ENCODE peak calls at places on chromosomes 6 and 20, in nine cellular contexts. P is heart right ventricle, Q is IMR-90, R is neural progenitor cell, L is MM.1S, W is H9, Z is left ventricle myocardium inferior, N is type B pancreatic cell, F is GM10248. I is an unnamed sample.

GRCh38 chr6:87702589-87702945 is 534 bp upstream of the AKIRIN2 start:
- DNase-seq in P (no peak), Q (peak), R (peak), L (no peak), W (no peak), Z (no peak), N (no peak), F (no peak), I (no peak)

GRCh38 chr6:143346004-143346403 is 104.5 kb downstream of the ADAT2 start:
- DNase-seq in P (peak), Q (no peak), R (no peak), L (no peak), W (no peak), Z (no peak), N (no peak), F (no peak), I (no peak)

GRCh38 chr6:90403489-90404381 is 107.1 kb upstream of the BACH2 start:
- DNase-seq in P (no peak), Q (peak), R (peak), L (no peak), W (peak), Z (peak), N (no peak), F (no peak), I (peak)

GRCh38 chr6:134632034-134632433 is 314.1 kb upstream of the SGK1 start:
- DNase-seq in P (no peak), Q (no peak), R (no peak), L (no peak), W (no peak), Z (no peak), N (no peak), F (no peak), I (no peak)

GRCh38 chr6:101226677-101227135 is 166.8 kb upstream of the GRIK2 start:
- DNase-seq in P (no peak), Q (peak), R (peak), L (peak), W (peak), Z (no peak), N (no peak), F (peak), I (no peak)

GRCh38 chr6:76003686-76004085 is 68.8 kb downstream of the IMPG1 start:
- DNase-seq in P (no peak), Q (no peak), R (peak), L (no peak), W (no peak), Z (no peak), N (no peak), F (no peak), I (no peak)

GRCh38 chr20:59300341-59301081 is at the start of gene EDN3:
- DNase-seq in P (no peak), Q (no peak), R (peak), L (no peak), W (peak), Z (no peak), N (no peak), F (no peak), I (no peak)

GRCh38 chr20:63861365-63861934 is at the start of gene ABHD16B:
- DNase-seq in P (no peak), Q (no peak), R (no peak), L (no peak), W (no peak), Z (no peak), N (no peak), F (no peak), I (no peak)

GRCh38 chr20:36346256-36346655 is 40.1 kb downstream of the DLGAP4 start:
- DNase-seq in P (no peak), Q (no peak), R (no peak), L (no peak), W (no peak), Z (no peak), N (no peak), F (no peak), I (no peak)

GRCh38 chr6:3915076-3915791 is 66.1 kb downstream of the FAM50B start:
- DNase-seq in P (no peak), Q (no peak), R (no peak), L (peak), W (no peak), Z (no peak), N (no peak), F (no peak), I (no peak)

GRCh38 chr6:110359554-110359953 is 1.4 kb upstream of the METTL24 start:
- DNase-seq in P (no peak), Q (no peak), R (no peak), L (no peak), W (no peak), Z (no peak), N (no peak), F (no peak), I (no peak)

GRCh38 chr6:110357298-110357695 is 852 bp downstream of the METTL24 start:
- DNase-seq in P (no peak), Q (no peak), R (no peak), L (no peak), W (no peak), Z (no peak), N (no peak), F (no peak), I (no peak)

GRCh38 chr6:110358536-110359148 is 493 bp upstream of the METTL24 start:
- DNase-seq in P (no peak), Q (no peak), R (no peak), L (no peak), W (no peak), Z (no peak), N (no peak), F (no peak), I (no peak)

GRCh38 chr6:110356778-110357177 is 1.4 kb downstream of the METTL24 start:
- DNase-seq in P (no peak), Q (no peak), R (no peak), L (no peak), W (peak), Z (no peak), N (no peak), F (no peak), I (no peak)

GRCh38 chr6:110357696-110358535 is at the start of gene METTL24:
- DNase-seq in P (no peak), Q (no peak), R (peak), L (no peak), W (peak), Z (no peak), N (no peak), F (peak), I (no peak)
- TF ChIP-seq CTCF in P (no peak), Q (no peak), R (peak), L (no peak), W (no peak), Z (no peak), N (no peak), F (peak), I (no peak)

GRCh38 chr6:167708501-167709094 is 118.1 kb upstream of the AFDN start:
- DNase-seq in P (no peak), Q (no peak), R (no peak), L (no peak), W (no peak), Z (no peak), N (no peak), F (no peak), I (no peak)

GRCh38 chr6:167709196-167709595 is 117.5 kb upstream of the AFDN start:
- DNase-seq in P (no peak), Q (no peak), R (no peak), L (no peak), W (no peak), Z (no peak), N (no peak), F (no peak), I (no peak)

GRCh38 chr6:167712332-167713087 is 114.2 kb upstream of the AFDN start:
- DNase-seq in P (no peak), Q (no peak), R (no peak), L (no peak), W (no peak), Z (no peak), N (no peak), F (no peak), I (no peak)

GRCh38 chr6:167711784-167712183 is 114.9 kb upstream of the AFDN start:
- DNase-seq in P (no peak), Q (no peak), R (no peak), L (no peak), W (no peak), Z (no peak), N (peak), F (no peak), I (no peak)

GRCh38 chr6:167710521-167710920 is 116.2 kb upstream of the AFDN start:
- DNase-seq in P (no peak), Q (no peak), R (no peak), L (no peak), W (no peak), Z (no peak), N (no peak), F (no peak), I (no peak)
- TF ChIP-seq CTCF in P (no peak), Q (no peak), R (no peak), L (no peak), W (no peak), Z (no peak), N (no peak), F (no peak), I (no peak)

GRCh38 chr20:50924261-50924660 is 7.0 kb downstream of the ADNP start:
- DNase-seq in P (no peak), Q (peak), R (no peak), L (no peak), W (no peak), Z (no peak), N (no peak), F (no peak), I (no peak)
- TF ChIP-seq CTCF in P (no peak), Q (no peak), R (no peak), L (no peak), W (no peak), Z (no peak), N (no peak), F (no peak), I (no peak)

GRCh38 chr6:132715204-132715603 is 1.3 kb upstream of the VNN1 start:
- DNase-seq in P (no peak), Q (peak), R (peak), L (no peak), W (peak), Z (no peak), N (no peak), F (no peak), I (peak)
- TF ChIP-seq CTCF in P (no peak), Q (peak), R (peak), L (no peak), W (peak), Z (peak), N (peak), F (no peak), I (peak)

GRCh38 chr6:9851006-9851405 is 563.9 kb downstream of the TFAP2A start:
- DNase-seq in P (no peak), Q (no peak), R (no peak), L (no peak), W (no peak), Z (no peak), N (no peak), F (no peak), I (no peak)

GRCh38 chr6:9848094-9848493 is 566.8 kb downstream of the TFAP2A start:
- DNase-seq in P (no peak), Q (peak), R (no peak), L (no peak), W (no peak), Z (no peak), N (no peak), F (no peak), I (no peak)

DNA sequence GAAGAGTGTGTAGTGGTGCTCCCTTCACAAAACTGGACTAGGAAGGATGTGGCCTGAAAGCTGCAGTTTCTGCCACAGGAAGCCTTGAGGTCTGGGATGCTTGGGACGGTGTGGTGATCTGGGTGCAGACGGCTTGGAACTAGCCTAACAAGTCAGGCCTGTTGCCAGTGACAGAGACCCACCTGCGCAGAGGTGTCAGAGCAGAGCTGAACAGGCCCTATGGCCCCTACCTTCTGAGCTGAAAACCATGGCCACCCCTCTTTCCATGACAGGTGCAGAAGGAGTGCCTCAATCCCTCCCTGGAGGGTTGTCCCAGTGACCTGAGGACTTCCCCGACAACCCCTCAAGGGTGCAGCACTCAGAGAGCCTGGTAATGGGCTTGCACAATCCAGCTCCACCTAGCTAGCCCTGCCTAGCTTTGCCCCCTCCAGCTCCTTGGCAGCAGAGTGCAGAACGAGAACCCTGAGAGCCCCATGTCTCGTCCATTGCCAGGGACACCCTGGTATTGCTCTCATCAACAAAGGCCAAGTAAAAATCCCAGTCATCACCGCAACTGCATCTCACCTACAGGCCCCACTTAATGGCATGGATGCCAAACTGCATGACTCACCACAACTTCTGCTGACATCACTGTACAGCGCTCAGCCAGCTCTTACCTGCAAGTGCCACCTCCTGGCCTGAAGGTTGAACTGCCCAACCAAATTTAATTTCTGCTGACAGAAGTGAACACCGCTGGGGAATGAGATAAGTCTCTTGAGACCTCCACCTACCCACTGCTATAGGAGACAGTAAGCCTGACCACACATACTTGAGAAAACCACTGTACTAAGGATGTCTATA is 563.1 kb downstream of the TFAP2A start:
- DNase-seq in P (no peak), Q (peak), R (peak), L (peak), W (peak), Z (no peak), N (no peak), F (no peak), I (no peak)
- TF ChIP-seq CTCF in P (no peak), Q (peak), R (peak), L (peak), W (peak), Z (no peak), N (peak), F (no peak), I (no peak)

DNA sequence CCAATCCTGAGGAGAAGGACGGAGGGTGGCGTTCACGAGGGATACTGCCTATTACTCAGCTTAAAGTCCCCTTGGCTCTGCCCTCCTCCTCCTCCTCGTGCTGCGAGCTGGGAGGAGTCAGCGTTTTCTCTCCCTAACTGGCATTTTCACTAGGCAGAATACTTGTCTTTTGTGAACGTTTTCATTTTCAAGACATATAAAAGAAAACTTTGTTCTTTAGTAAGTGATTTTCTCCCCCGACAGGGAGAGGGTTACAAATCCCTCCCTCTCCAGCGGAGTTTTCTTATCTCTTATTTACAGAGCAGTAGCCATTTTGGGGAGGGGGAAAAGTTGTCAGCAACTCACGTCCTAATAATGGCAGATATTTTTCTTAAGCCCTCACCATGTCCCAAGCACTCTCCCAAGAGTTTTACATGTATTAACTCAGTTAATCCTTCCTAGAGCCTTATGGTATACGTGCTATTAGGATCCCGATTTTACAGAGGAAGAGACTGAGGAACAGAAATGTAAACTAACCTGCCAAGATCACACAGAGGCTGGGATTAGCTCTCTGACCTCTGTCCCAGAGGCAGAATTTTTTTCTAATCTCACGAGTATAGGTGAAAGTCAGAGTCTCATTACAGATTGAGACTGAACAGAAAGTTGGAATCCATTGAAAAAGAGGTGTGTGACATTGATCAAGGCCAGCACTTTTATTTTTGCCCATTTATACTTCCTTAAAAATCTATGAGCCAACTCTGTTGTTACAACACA is 30.0 kb upstream of the ZNF217 start:
- DNase-seq in P (peak), Q (peak), R (peak), L (peak), W (peak), Z (peak), N (no peak), F (no peak), I (no peak)
- TF ChIP-seq CTCF in P (no peak), Q (peak), R (peak), L (no peak), W (no peak), Z (no peak), N (no peak), F (no peak), I (peak)

DNA sequence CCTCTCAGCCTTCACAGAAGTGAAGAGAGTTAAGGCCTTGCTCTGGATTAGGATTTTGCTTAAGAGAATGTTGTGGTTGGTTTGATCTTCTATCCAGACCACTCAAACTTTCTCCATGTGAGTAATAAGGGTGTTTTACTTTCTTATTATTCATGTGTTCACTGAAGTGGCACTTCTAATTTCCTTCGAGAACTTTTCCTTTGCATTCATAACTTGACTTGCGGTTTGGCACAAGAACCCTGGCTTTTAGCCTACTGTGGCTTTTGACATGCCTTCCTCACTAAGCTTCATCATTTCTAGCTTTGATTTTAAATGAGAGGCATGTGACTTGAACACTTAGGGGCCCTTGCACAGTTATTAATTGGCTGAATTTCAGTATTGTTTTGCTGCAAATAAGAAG is 166.1 kb upstream of the OPRM1 start:
- DNase-seq in P (no peak), Q (no peak), R (no peak), L (no peak), W (no peak), Z (no peak), N (no peak), F (no peak), I (no peak)
- TF ChIP-seq CTCF in P (no peak), Q (no peak), R (no peak), L (no peak), W (no peak), Z (no peak), N (no peak), F (no peak), I (no peak)

GRCh38 chr6:35417979-35418661 is 34.0 kb upstream of the FANCE start:
- DNase-seq in P (no peak), Q (no peak), R (no peak), L (no peak), W (no peak), Z (no peak), N (no peak), F (no peak), I (no peak)

GRCh38 chr6:35419961-35420360 is 32.2 kb upstream of the FANCE start:
- DNase-seq in P (no peak), Q (no peak), R (no peak), L (no peak), W (no peak), Z (no peak), N (no peak), F (no peak), I (no peak)

GRCh38 chr6:35413911-35414310 is 38.2 kb upstream of the FANCE start:
- DNase-seq in P (no peak), Q (no peak), R (no peak), L (no peak), W (no peak), Z (no peak), N (no peak), F (no peak), I (no peak)

GRCh38 chr6:35415065-35415880 is 36.9 kb upstream of the FANCE start:
- DNase-seq in P (peak), Q (peak), R (peak), L (no peak), W (peak), Z (peak), N (no peak), F (no peak), I (peak)

DNA sequence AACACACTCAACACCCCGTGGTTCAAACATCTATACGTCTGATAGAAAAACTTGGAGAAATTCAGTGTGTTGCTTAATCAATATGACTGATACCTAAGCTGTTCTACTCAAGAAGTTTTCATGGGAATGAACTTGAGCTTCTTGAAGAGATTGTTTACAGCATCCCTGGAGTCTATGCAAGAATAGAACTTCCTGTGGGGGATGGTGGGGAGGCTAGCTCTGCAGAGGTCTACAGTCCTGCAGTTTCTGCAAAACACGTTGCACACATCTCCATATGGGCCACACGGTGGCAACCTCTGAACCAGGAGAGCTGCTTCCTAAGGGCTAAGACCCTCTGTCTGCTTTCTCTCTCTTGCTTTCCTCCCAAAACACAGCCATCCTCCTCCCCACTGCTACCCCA is 32.7 kb upstream of the FANCE start:
- DNase-seq in P (no peak), Q (peak), R (peak), L (no peak), W (no peak), Z (no peak), N (no peak), F (no peak), I (peak)
- TF ChIP-seq CTCF in P (no peak), Q (peak), R (peak), L (no peak), W (peak), Z (no peak), N (peak), F (no peak), I (peak)

I was measured in AG04450.